ENCODE peak calls at places on chromosomes 6 and 20, in seven cellular contexts. T is spleen, C is B cell, E is fibroblast of the aortic adventitia, R is GM23338, L is omental fat pad, X is mesothelial cell of epicardium. B is an unnamed sample.

GRCh38 chr6:19535351-19535750 is 301.8 kb upstream of the ID4 start:
- DNase-seq in E (no peak), L (no peak), R (no peak), T (no peak), C (no peak), X (no peak), B (no peak)

GRCh38 chr6:16902520-16902919 is 141.3 kb upstream of the ATXN1 start:
- DNase-seq in T (no peak), L (no peak), X (no peak), C (no peak), R (no peak), E (no peak), B (no peak)

GRCh38 chr6:157558487-157559200 is 177.7 kb downstream of the ZDHHC14 start:
- DNase-seq in C (no peak), T (no peak), X (no peak), L (no peak), E (no peak), R (no peak), B (no peak)

GRCh38 chr6:14783594-14783993 is 462.3 kb upstream of the JARID2 start:
- DNase-seq in L (no peak), X (no peak), C (no peak), E (no peak), R (no peak), T (no peak), B (no peak)

GRCh38 chr20:33660685-33661058 is 1.5 kb upstream of the C20orf144 start:
- DNase-seq in C (no peak), R (no peak), E (no peak), T (no peak), L (no peak), X (no peak), B (no peak)

GRCh38 chr6:56772737-56773184 is 130.1 kb upstream of the DST start:
- DNase-seq in C (no peak), X (no peak), L (no peak), E (peak), R (peak), T (no peak), B (peak)

GRCh38 chr6:100379386-100379785 is 85.3 kb downstream of the SIM1 start:
- DNase-seq in E (no peak), R (no peak), C (no peak), X (no peak), L (no peak), T (no peak), B (no peak)

GRCh38 chr20:25517124-25517523 is 68.2 kb downstream of the NINL start:
- DNase-seq in E (no peak), X (no peak), C (no peak), T (no peak), R (no peak), L (no peak), B (no peak)

GRCh38 chr6:4059115-4059777 is 19.7 kb downstream of the FAM217A start:
- DNase-seq in E (peak), T (no peak), X (no peak), R (no peak), C (no peak), L (no peak), B (peak)

GRCh38 chr6:42817910-42818309 is 36.1 kb downstream of the BICRAL start:
- DNase-seq in T (no peak), E (no peak), X (no peak), L (no peak), C (no peak), R (no peak), B (no peak)

GRCh38 chr6:161079566-161080262 is 88.1 kb downstream of the MAP3K4 start:
- DNase-seq in E (peak), X (no peak), T (no peak), R (no peak), L (no peak), C (no peak), B (peak)

GRCh38 chr20:17495826-17496225 is 35.4 kb downstream of the BFSP1 start:
- DNase-seq in T (no peak), L (no peak), E (no peak), C (no peak), X (no peak), R (no peak), B (no peak)

GRCh38 chr6:164331026-164331425 is 916.5 kb downstream of the QKI start:
- DNase-seq in R (no peak), L (no peak), E (no peak), T (no peak), C (no peak), X (no peak), B (no peak)

GRCh38 chr6:46808806-46809205 is 15.6 kb downstream of the MEP1A start:
- DNase-seq in E (no peak), C (no peak), R (no peak), T (no peak), L (no peak), X (no peak), B (no peak)

GRCh38 chr6:142953373-142954273 is 8.6 kb upstream of the HIVEP2 start:
- DNase-seq in R (no peak), L (no peak), X (no peak), C (no peak), E (no peak), T (no peak), B (no peak)

GRCh38 chr6:22636450-22636849 is 67.1 kb downstream of the HDGFL1 start:
- DNase-seq in C (no peak), T (no peak), X (no peak), L (no peak), R (no peak), E (no peak), B (no peak)

GRCh38 chr20:37151529-37151928 is 27.6 kb upstream of the RPN2 start:
- DNase-seq in T (no peak), C (no peak), L (no peak), X (no peak), R (no peak), E (peak), B (no peak)

GRCh38 chr6:111605100-111605748 is 454 bp downstream of the TRAF3IP2 start:
- DNase-seq in E (peak), T (peak), X (peak), R (peak), L (peak), C (no peak), B (no peak)

GRCh38 chr20:4406627-4407026 is 315.1 kb upstream of the PRND start:
- DNase-seq in T (no peak), C (no peak), X (no peak), L (no peak), E (peak), R (no peak), B (peak)

GRCh38 chr6:33772114-33772830 is 16.7 kb downstream of the LEMD2 start:
- DNase-seq in T (no peak), L (no peak), R (no peak), C (no peak), X (no peak), E (no peak), B (no peak)

GRCh38 chr6:90180526-90180925 is 116.1 kb downstream of the BACH2 start:
- DNase-seq in R (no peak), C (no peak), T (no peak), E (no peak), X (no peak), L (no peak), B (no peak)

GRCh38 chr6:90175627-90176538 is 120.8 kb downstream of the BACH2 start:
- DNase-seq in L (no peak), R (no peak), C (peak), E (no peak), X (no peak), T (no peak), B (no peak)

GRCh38 chr6:90178294-90178678 is 118.4 kb downstream of the BACH2 start:
- DNase-seq in E (no peak), R (no peak), C (no peak), L (no peak), X (no peak), T (no peak), B (no peak)

GRCh38 chr6:90177544-90178293 is 118.9 kb downstream of the BACH2 start:
- DNase-seq in E (no peak), T (no peak), L (no peak), R (no peak), X (no peak), C (no peak), B (no peak)

DNA sequence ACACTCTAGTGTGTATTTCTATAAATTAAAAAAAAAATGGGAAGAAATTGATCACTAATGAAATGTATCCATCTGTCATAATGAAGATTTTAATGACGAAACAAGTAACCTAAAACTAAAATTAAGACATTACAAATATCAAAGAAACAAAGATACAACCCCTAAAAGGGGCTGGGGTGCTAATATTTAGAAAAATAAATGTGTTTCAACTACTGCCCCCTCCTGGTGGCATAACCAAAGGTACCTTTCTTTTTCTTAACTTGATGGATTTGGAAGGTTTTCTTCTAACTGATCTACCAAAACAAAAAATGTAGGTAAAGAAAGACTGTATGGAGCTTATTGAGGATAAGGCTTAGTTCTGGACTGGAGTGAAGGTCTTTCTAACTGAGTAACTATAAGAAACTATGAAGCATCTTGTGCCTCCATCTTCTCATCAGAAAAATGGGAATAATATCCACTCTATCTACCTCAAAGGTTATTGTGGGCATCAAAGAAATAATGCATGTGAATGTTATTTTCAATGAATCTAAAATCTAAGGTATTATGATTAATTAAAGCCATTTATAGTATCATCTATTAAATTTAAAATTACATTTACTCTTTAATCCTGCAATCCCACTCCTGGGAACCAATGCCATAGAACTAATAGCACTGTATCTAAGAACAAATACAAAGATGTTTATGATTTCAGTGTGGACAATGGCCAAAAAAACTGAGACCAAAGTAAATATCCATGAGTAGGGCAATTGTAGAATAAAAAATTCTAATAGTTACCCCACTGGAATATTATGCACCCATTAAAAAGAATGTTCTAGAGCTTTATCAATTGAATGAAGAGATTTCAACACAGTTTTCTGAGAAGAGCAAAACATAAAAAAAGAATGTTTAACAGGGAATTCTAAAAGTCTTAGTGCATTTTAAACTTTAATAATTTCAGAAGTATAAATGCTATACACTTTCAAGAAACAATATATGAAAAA is 117.2 kb downstream of the BACH2 start:
- DNase-seq in T (no peak), L (no peak), R (peak), X (no peak), C (peak), E (peak), B (no peak)
- TF ChIP-seq CTCF in T (peak), L (no peak), R (peak), X (peak), C (peak), E (peak), B (peak)

GRCh38 chr20:21501184-21501583 is 12.7 kb downstream of the NKX2-2 start:
- DNase-seq in E (no peak), R (no peak), C (no peak), L (no peak), T (no peak), X (no peak), B (no peak)

GRCh38 chr20:21505810-21506530 is 7.9 kb downstream of the NKX2-2 start:
- DNase-seq in T (peak), E (peak), C (peak), X (peak), R (peak), L (no peak), B (no peak)

GRCh38 chr20:21505161-21505809 is 8.6 kb downstream of the NKX2-2 start:
- DNase-seq in T (peak), E (peak), X (peak), C (peak), R (peak), L (peak), B (no peak)

GRCh38 chr20:21503345-21503744 is 10.5 kb downstream of the NKX2-2 start:
- DNase-seq in R (no peak), T (no peak), C (no peak), X (no peak), L (no peak), E (no peak), B (peak)

GRCh38 chr20:21504323-21504722 is 9.5 kb downstream of the NKX2-2 start:
- DNase-seq in X (no peak), R (no peak), E (no peak), L (no peak), T (no peak), C (no peak), B (no peak)
- TF ChIP-seq CTCF in X (no peak), R (no peak), E (no peak), L (no peak), T (no peak), C (no peak), B (no peak)

GRCh38 chr20:30376767-30377658 is 880.5 kb upstream of the DEFB115 start:
- DNase-seq in X (no peak), C (peak), R (peak), L (peak), T (peak), E (peak), B (peak)
- TF ChIP-seq CTCF in X (no peak), C (peak), R (peak), L (no peak), T (peak), E (peak), B (peak)

GRCh38 chr6:108436771-108437170 is 123.9 kb upstream of the FOXO3 start:
- DNase-seq in X (no peak), T (no peak), E (no peak), C (no peak), L (no peak), R (no peak), B (no peak)

GRCh38 chr6:108432143-108432542 is 128.6 kb upstream of the FOXO3 start:
- DNase-seq in L (no peak), T (no peak), C (no peak), R (no peak), X (no peak), E (no peak), B (no peak)

GRCh38 chr6:108435391-108435790 is 125.3 kb upstream of the FOXO3 start:
- DNase-seq in T (no peak), L (no peak), E (no peak), C (no peak), X (no peak), R (no peak), B (no peak)

GRCh38 chr6:108434222-108434621 is 126.5 kb upstream of the FOXO3 start:
- DNase-seq in C (no peak), X (no peak), R (no peak), L (no peak), E (no peak), T (no peak), B (no peak)

GRCh38 chr6:108432792-108433191 is 127.9 kb upstream of the FOXO3 start:
- DNase-seq in E (no peak), L (no peak), T (no peak), C (no peak), R (no peak), X (no peak), B (no peak)
- TF ChIP-seq CTCF in E (no peak), L (no peak), T (no peak), C (no peak), R (no peak), X (no peak), B (no peak)

DNA sequence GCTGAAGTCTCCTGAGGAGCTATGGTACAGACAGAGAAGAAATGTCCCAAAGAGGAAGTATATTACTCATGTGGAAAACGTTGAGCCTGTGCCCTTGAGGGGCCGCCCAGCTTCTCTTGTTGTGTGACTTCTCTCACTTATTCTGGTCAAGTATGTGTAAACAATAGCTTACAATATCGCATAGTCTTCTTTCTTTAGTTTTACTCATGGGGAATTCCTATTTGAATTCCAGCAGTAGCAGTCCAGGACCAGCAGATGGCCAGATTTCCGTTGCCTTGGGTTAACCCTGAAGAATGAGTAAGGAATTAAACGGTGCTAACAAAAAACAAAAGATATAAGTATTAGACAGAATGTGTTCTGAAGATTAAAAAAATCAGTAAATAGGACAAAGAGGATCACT is 522.0 kb upstream of the GJE1 start:
- DNase-seq in R (peak), L (no peak), X (no peak), E (peak), T (no peak), C (no peak), B (no peak)
- TF ChIP-seq CTCF in R (peak), L (no peak), X (no peak), E (peak), T (no peak), C (no peak), B (peak)

GRCh38 chr6:160073272-160073671 is 48.3 kb upstream of the SLC22A1 start:
- DNase-seq in C (no peak), L (no peak), T (no peak), R (no peak), E (no peak), X (no peak), B (no peak)

GRCh38 chr6:160070831-160071230 is 50.8 kb upstream of the SLC22A1 start:
- DNase-seq in C (no peak), T (no peak), L (no peak), X (no peak), R (no peak), E (no peak), B (no peak)

GRCh38 chr6:160069459-160069858 is 52.2 kb upstream of the SLC22A1 start:
- DNase-seq in T (no peak), E (no peak), L (no peak), R (no peak), X (no peak), C (no peak), B (no peak)

GRCh38 chr6:160070427-160070826 is 51.2 kb upstream of the SLC22A1 start:
- DNase-seq in L (no peak), E (no peak), T (no peak), R (no peak), C (peak), X (no peak), B (no peak)

GRCh38 chr6:160071805-160072687 is 49.6 kb upstream of the SLC22A1 start:
- DNase-seq in E (no peak), T (no peak), X (no peak), C (peak), R (peak), L (no peak), B (no peak)
- TF ChIP-seq CTCF in E (no peak), T (no peak), X (no peak), C (no peak), R (no peak), L (no peak), B (no peak)